ENCODE peak calls at places on chromosomes 5 and 9, in nine cellular contexts. One of them, this sample, is unnamed.

GRCh38 chr5:87081511-87082372 is 185.9 kb upstream of the RASA1 start:
- DNase-seq in activated CD4-positive, alpha-beta memory T cell treated with anti-CD3 and anti-CD28 coated beads for 36 hours: peak
- DNase-seq in stimulated activated CD8-positive, alpha-beta memory T cell treated with anti-CD3 and anti-CD28 coated beads, Interleukin-7, amount 100 ng/mL, for 1 hour: no peak
- DNase-seq in HEK293T: no peak
- DNase-seq in HCT116: no peak
- DNase-seq in activated T-cell treated with anti-CD3 and anti-CD28 coated beads, Interleukin-2, amount 50 U/mL, for 4 hours: peak
- DNase-seq in hippocampal formation: no peak
- DNase-seq in activated gamma-delta T cell treated with Interleukin-2 at 50 U/mL for 16 hours: peak
- DNase-seq in LoVo: no peak
- DNase-seq in this sample: no peak

GRCh38 chr5:172494630-172495505 is 40.5 kb upstream of the SH3PXD2B start:
- DNase-seq in activated CD4-positive, alpha-beta memory T cell treated with anti-CD3 and anti-CD28 coated beads for 36 hours: no peak
- DNase-seq in stimulated activated CD8-positive, alpha-beta memory T cell treated with anti-CD3 and anti-CD28 coated beads, Interleukin-7, amount 100 ng/mL, for 1 hour: no peak
- DNase-seq in HEK293T: no peak
- DNase-seq in HCT116: no peak
- DNase-seq in activated T-cell treated with anti-CD3 and anti-CD28 coated beads, Interleukin-2, amount 50 U/mL, for 4 hours: no peak
- DNase-seq in hippocampal formation: no peak
- DNase-seq in activated gamma-delta T cell treated with Interleukin-2 at 50 U/mL for 16 hours: no peak
- DNase-seq in LoVo: no peak
- DNase-seq in this sample: no peak

GRCh38 chr5:131532016-131532640 is 102.9 kb downstream of the RAPGEF6 start:
- DNase-seq in activated CD4-positive, alpha-beta memory T cell treated with anti-CD3 and anti-CD28 coated beads for 36 hours: no peak
- DNase-seq in stimulated activated CD8-positive, alpha-beta memory T cell treated with anti-CD3 and anti-CD28 coated beads, Interleukin-7, amount 100 ng/mL, for 1 hour: no peak
- DNase-seq in HEK293T: no peak
- DNase-seq in HCT116: no peak
- DNase-seq in activated T-cell treated with anti-CD3 and anti-CD28 coated beads, Interleukin-2, amount 50 U/mL, for 4 hours: no peak
- DNase-seq in hippocampal formation: peak
- DNase-seq in activated gamma-delta T cell treated with Interleukin-2 at 50 U/mL for 16 hours: no peak
- DNase-seq in LoVo: no peak
- DNase-seq in this sample: no peak

GRCh38 chr5:139134906-139135305 is 63.3 kb downstream of the SIL1 start:
- DNase-seq in activated CD4-positive, alpha-beta memory T cell treated with anti-CD3 and anti-CD28 coated beads for 36 hours: no peak
- DNase-seq in stimulated activated CD8-positive, alpha-beta memory T cell treated with anti-CD3 and anti-CD28 coated beads, Interleukin-7, amount 100 ng/mL, for 1 hour: no peak
- DNase-seq in HEK293T: no peak
- DNase-seq in HCT116: no peak
- DNase-seq in activated T-cell treated with anti-CD3 and anti-CD28 coated beads, Interleukin-2, amount 50 U/mL, for 4 hours: no peak
- DNase-seq in hippocampal formation: no peak
- DNase-seq in activated gamma-delta T cell treated with Interleukin-2 at 50 U/mL for 16 hours: no peak
- DNase-seq in LoVo: no peak
- DNase-seq in this sample: no peak

GRCh38 chr5:178227138-178227659 is 5.4 kb downstream of the PHYKPL start:
- DNase-seq in activated CD4-positive, alpha-beta memory T cell treated with anti-CD3 and anti-CD28 coated beads for 36 hours: no peak
- DNase-seq in stimulated activated CD8-positive, alpha-beta memory T cell treated with anti-CD3 and anti-CD28 coated beads, Interleukin-7, amount 100 ng/mL, for 1 hour: no peak
- DNase-seq in HEK293T: no peak
- DNase-seq in HCT116: no peak
- DNase-seq in activated T-cell treated with anti-CD3 and anti-CD28 coated beads, Interleukin-2, amount 50 U/mL, for 4 hours: no peak
- DNase-seq in hippocampal formation: no peak
- DNase-seq in activated gamma-delta T cell treated with Interleukin-2 at 50 U/mL for 16 hours: no peak
- DNase-seq in LoVo: no peak
- DNase-seq in this sample: no peak

GRCh38 chr5:53448851-53449250 is 31.6 kb upstream of the FST start:
- DNase-seq in activated CD4-positive, alpha-beta memory T cell treated with anti-CD3 and anti-CD28 coated beads for 36 hours: no peak
- DNase-seq in stimulated activated CD8-positive, alpha-beta memory T cell treated with anti-CD3 and anti-CD28 coated beads, Interleukin-7, amount 100 ng/mL, for 1 hour: no peak
- DNase-seq in HEK293T: no peak
- DNase-seq in HCT116: no peak
- DNase-seq in activated T-cell treated with anti-CD3 and anti-CD28 coated beads, Interleukin-2, amount 50 U/mL, for 4 hours: no peak
- DNase-seq in hippocampal formation: no peak
- DNase-seq in activated gamma-delta T cell treated with Interleukin-2 at 50 U/mL for 16 hours: no peak
- DNase-seq in LoVo: no peak
- DNase-seq in this sample: no peak

GRCh38 chr9:14608521-14608920 is 84.7 kb downstream of the ZDHHC21 start:
- DNase-seq in activated CD4-positive, alpha-beta memory T cell treated with anti-CD3 and anti-CD28 coated beads for 36 hours: no peak
- DNase-seq in stimulated activated CD8-positive, alpha-beta memory T cell treated with anti-CD3 and anti-CD28 coated beads, Interleukin-7, amount 100 ng/mL, for 1 hour: no peak
- DNase-seq in HEK293T: no peak
- DNase-seq in HCT116: no peak
- DNase-seq in activated T-cell treated with anti-CD3 and anti-CD28 coated beads, Interleukin-2, amount 50 U/mL, for 4 hours: no peak
- DNase-seq in hippocampal formation: no peak
- DNase-seq in activated gamma-delta T cell treated with Interleukin-2 at 50 U/mL for 16 hours: no peak
- DNase-seq in LoVo: no peak
- DNase-seq in this sample: no peak

GRCh38 chr5:135239461-135240282 is 159.4 kb downstream of the MACROH2A1 start:
- DNase-seq in activated CD4-positive, alpha-beta memory T cell treated with anti-CD3 and anti-CD28 coated beads for 36 hours: peak
- DNase-seq in stimulated activated CD8-positive, alpha-beta memory T cell treated with anti-CD3 and anti-CD28 coated beads, Interleukin-7, amount 100 ng/mL, for 1 hour: no peak
- DNase-seq in HEK293T: no peak
- DNase-seq in HCT116: no peak
- DNase-seq in activated T-cell treated with anti-CD3 and anti-CD28 coated beads, Interleukin-2, amount 50 U/mL, for 4 hours: no peak
- DNase-seq in hippocampal formation: no peak
- DNase-seq in activated gamma-delta T cell treated with Interleukin-2 at 50 U/mL for 16 hours: no peak
- DNase-seq in LoVo: no peak
- DNase-seq in this sample: no peak

This sample was measured in glutamatergic neuron.